ENCODE peak calls at places on chromosomes 13 and 19, in six cellular contexts. One of them, this sample, is unnamed.

GRCh38 chr19:34224996-34225658 is 29.2 kb upstream of the GARRE1 start:
- DNase-seq in M059J: peak; percentile 72
- DNase-seq in fibroblast of villous mesenchyme: peak; percentile 69
- DNase-seq in progenitor cell of endocrine pancreas: no peak
- DNase-seq in activated T-cell treated with anti-CD3 and anti-CD28 coated beads, Interleukin-2, amount 50 U/mL, for 1 hour: no peak
- DNase-seq in A172: peak; percentile 33
- DNase-seq in this sample: no peak

GRCh38 chr13:36352350-36352749 is 6.2 kb upstream of the SPART start:
- DNase-seq in M059J: peak; percentile 9
- DNase-seq in fibroblast of villous mesenchyme: no peak
- DNase-seq in progenitor cell of endocrine pancreas: no peak
- DNase-seq in activated T-cell treated with anti-CD3 and anti-CD28 coated beads, Interleukin-2, amount 50 U/mL, for 1 hour: no peak
- DNase-seq in A172: no peak
- DNase-seq in this sample: no peak

GRCh38 chr19:12946092-12946845 is 607 bp downstream of the RAD23A start:
- DNase-seq in M059J: peak; percentile 82
- DNase-seq in fibroblast of villous mesenchyme: peak; percentile 85
- DNase-seq in progenitor cell of endocrine pancreas: peak; percentile 58
- DNase-seq in activated T-cell treated with anti-CD3 and anti-CD28 coated beads, Interleukin-2, amount 50 U/mL, for 1 hour: peak; percentile 65
- DNase-seq in A172: peak; percentile 63
- DNase-seq in this sample: no peak

GRCh38 chr19:16076958-16077611 is 790 bp downstream of the TPM4 start:
- DNase-seq in M059J: peak; percentile 39
- DNase-seq in fibroblast of villous mesenchyme: no peak
- DNase-seq in progenitor cell of endocrine pancreas: no peak
- DNase-seq in activated T-cell treated with anti-CD3 and anti-CD28 coated beads, Interleukin-2, amount 50 U/mL, for 1 hour: peak; percentile 52
- DNase-seq in A172: no peak
- DNase-seq in this sample: no peak

GRCh38 chr13:19967619-19968018 is 9.1 kb downstream of the ZMYM2 start:
- DNase-seq in M059J: no peak
- DNase-seq in fibroblast of villous mesenchyme: no peak
- DNase-seq in progenitor cell of endocrine pancreas: no peak
- DNase-seq in activated T-cell treated with anti-CD3 and anti-CD28 coated beads, Interleukin-2, amount 50 U/mL, for 1 hour: no peak
- DNase-seq in A172: no peak
- DNase-seq in this sample: no peak

GRCh38 chr13:47546963-47547345 is 454.1 kb downstream of the SUCLA2 start:
- DNase-seq in M059J: no peak
- DNase-seq in fibroblast of villous mesenchyme: peak; percentile 60
- DNase-seq in progenitor cell of endocrine pancreas: no peak
- DNase-seq in activated T-cell treated with anti-CD3 and anti-CD28 coated beads, Interleukin-2, amount 50 U/mL, for 1 hour: no peak
- DNase-seq in A172: no peak
- DNase-seq in this sample: no peak

GRCh38 chr13:103694033-103694432 is 627.8 kb upstream of the SLC10A2 start:
- DNase-seq in M059J: no peak
- DNase-seq in fibroblast of villous mesenchyme: no peak
- DNase-seq in progenitor cell of endocrine pancreas: no peak
- DNase-seq in activated T-cell treated with anti-CD3 and anti-CD28 coated beads, Interleukin-2, amount 50 U/mL, for 1 hour: no peak
- DNase-seq in A172: no peak
- DNase-seq in this sample: peak; percentile 25

GRCh38 chr19:33434886-33435705 is 61.6 kb downstream of the CEBPG start:
- DNase-seq in M059J: peak; percentile 54
- DNase-seq in fibroblast of villous mesenchyme: peak; percentile 48
- DNase-seq in progenitor cell of endocrine pancreas: no peak
- DNase-seq in activated T-cell treated with anti-CD3 and anti-CD28 coated beads, Interleukin-2, amount 50 U/mL, for 1 hour: no peak
- DNase-seq in A172: peak; percentile 64
- DNase-seq in this sample: no peak

GRCh38 chr13:27660511-27660910 is 38.8 kb downstream of the POLR1D start:
- DNase-seq in M059J: no peak
- DNase-seq in fibroblast of villous mesenchyme: no peak
- DNase-seq in progenitor cell of endocrine pancreas: no peak
- DNase-seq in activated T-cell treated with anti-CD3 and anti-CD28 coated beads, Interleukin-2, amount 50 U/mL, for 1 hour: no peak
- DNase-seq in A172: no peak
- DNase-seq in this sample: no peak

GRCh38 chr13:51453308-51453958 is 597 bp upstream of the INTS6 start:
- DNase-seq in M059J: no peak
- DNase-seq in fibroblast of villous mesenchyme: no peak
- DNase-seq in progenitor cell of endocrine pancreas: peak; percentile 65
- DNase-seq in activated T-cell treated with anti-CD3 and anti-CD28 coated beads, Interleukin-2, amount 50 U/mL, for 1 hour: no peak
- DNase-seq in A172: no peak
- DNase-seq in this sample: no peak

GRCh38 chr13:31009166-31009565 is 76.7 kb downstream of the TEX26 start:
- DNase-seq in M059J: peak; percentile 57
- DNase-seq in fibroblast of villous mesenchyme: no peak
- DNase-seq in progenitor cell of endocrine pancreas: no peak
- DNase-seq in activated T-cell treated with anti-CD3 and anti-CD28 coated beads, Interleukin-2, amount 50 U/mL, for 1 hour: no peak
- DNase-seq in A172: no peak
- DNase-seq in this sample: no peak

GRCh38 chr13:107574517-107575215 is 640.7 kb downstream of the LIG4 start:
- DNase-seq in M059J: no peak
- DNase-seq in fibroblast of villous mesenchyme: no peak
- DNase-seq in progenitor cell of endocrine pancreas: no peak
- DNase-seq in activated T-cell treated with anti-CD3 and anti-CD28 coated beads, Interleukin-2, amount 50 U/mL, for 1 hour: no peak
- DNase-seq in A172: no peak
- DNase-seq in this sample: no peak

GRCh38 chr13:49248433-49249002 is 793 bp downstream of the CDADC1 start:
- DNase-seq in M059J: peak; percentile 30
- DNase-seq in fibroblast of villous mesenchyme: peak; percentile 58
- DNase-seq in progenitor cell of endocrine pancreas: no peak
- DNase-seq in activated T-cell treated with anti-CD3 and anti-CD28 coated beads, Interleukin-2, amount 50 U/mL, for 1 hour: no peak
- DNase-seq in A172: peak; percentile 2
- DNase-seq in this sample: no peak

GRCh38 chr13:108437496-108437895 is 168.0 kb downstream of the TNFSF13B start:
- DNase-seq in M059J: peak; percentile 22
- DNase-seq in fibroblast of villous mesenchyme: no peak
- DNase-seq in progenitor cell of endocrine pancreas: no peak
- DNase-seq in activated T-cell treated with anti-CD3 and anti-CD28 coated beads, Interleukin-2, amount 50 U/mL, for 1 hour: no peak
- DNase-seq in A172: no peak
- DNase-seq in this sample: no peak

GRCh38 chr13:84118845-84119409 is 236.7 kb upstream of the SLITRK1 start:
- DNase-seq in M059J: no peak
- DNase-seq in fibroblast of villous mesenchyme: no peak
- DNase-seq in progenitor cell of endocrine pancreas: no peak
- DNase-seq in activated T-cell treated with anti-CD3 and anti-CD28 coated beads, Interleukin-2, amount 50 U/mL, for 1 hour: no peak
- DNase-seq in A172: no peak
- DNase-seq in this sample: no peak

GRCh38 chr13:109883181-109884180 is 97.1 kb upstream of the IRS2 start:
- DNase-seq in M059J: no peak
- DNase-seq in fibroblast of villous mesenchyme: no peak
- DNase-seq in progenitor cell of endocrine pancreas: no peak
- DNase-seq in activated T-cell treated with anti-CD3 and anti-CD28 coated beads, Interleukin-2, amount 50 U/mL, for 1 hour: no peak
- DNase-seq in A172: peak; percentile 56
- DNase-seq in this sample: no peak

GRCh38 chr13:44976949-44977583 is 12.2 kb downstream of the NUFIP1 start:
- DNase-seq in M059J: no peak
- DNase-seq in fibroblast of villous mesenchyme: no peak
- DNase-seq in progenitor cell of endocrine pancreas: no peak
- DNase-seq in activated T-cell treated with anti-CD3 and anti-CD28 coated beads, Interleukin-2, amount 50 U/mL, for 1 hour: no peak
- DNase-seq in A172: no peak
- DNase-seq in this sample: no peak

GRCh38 chr19:55383789-55384575 is at the start of gene TMEM238:
- DNase-seq in M059J: peak; percentile 76
- DNase-seq in fibroblast of villous mesenchyme: peak; percentile 69
- DNase-seq in progenitor cell of endocrine pancreas: peak; percentile 62
- DNase-seq in activated T-cell treated with anti-CD3 and anti-CD28 coated beads, Interleukin-2, amount 50 U/mL, for 1 hour: peak; percentile 68
- DNase-seq in A172: no peak
- DNase-seq in this sample: no peak

GRCh38 chr19:34504809-34505291 is 23.3 kb downstream of the WTIP start:
- DNase-seq in M059J: no peak
- DNase-seq in fibroblast of villous mesenchyme: no peak
- DNase-seq in progenitor cell of endocrine pancreas: no peak
- DNase-seq in activated T-cell treated with anti-CD3 and anti-CD28 coated beads, Interleukin-2, amount 50 U/mL, for 1 hour: no peak
- DNase-seq in A172: no peak
- DNase-seq in this sample: no peak

GRCh38 chr19:39474139-39474620 is 6.5 kb upstream of the TIMM50 start:
- DNase-seq in M059J: no peak
- DNase-seq in fibroblast of villous mesenchyme: peak; percentile 44
- DNase-seq in progenitor cell of endocrine pancreas: peak; percentile 74
- DNase-seq in activated T-cell treated with anti-CD3 and anti-CD28 coated beads, Interleukin-2, amount 50 U/mL, for 1 hour: peak; percentile 81
- DNase-seq in A172: peak; percentile 31
- DNase-seq in this sample: peak; percentile 57

GRCh38 chr19:18646535-18647370 is 9.9 kb downstream of the KLHL26 start:
- DNase-seq in M059J: no peak
- DNase-seq in fibroblast of villous mesenchyme: no peak
- DNase-seq in progenitor cell of endocrine pancreas: no peak
- DNase-seq in activated T-cell treated with anti-CD3 and anti-CD28 coated beads, Interleukin-2, amount 50 U/mL, for 1 hour: no peak
- DNase-seq in A172: no peak
- DNase-seq in this sample: no peak

GRCh38 chr19:45515081-45515624 is 7.9 kb downstream of the VASP start:
- DNase-seq in M059J: no peak
- DNase-seq in fibroblast of villous mesenchyme: no peak
- DNase-seq in progenitor cell of endocrine pancreas: no peak
- DNase-seq in activated T-cell treated with anti-CD3 and anti-CD28 coated beads, Interleukin-2, amount 50 U/mL, for 1 hour: no peak
- DNase-seq in A172: peak; percentile 8
- DNase-seq in this sample: no peak

GRCh38 chr19:33734913-33735312 is 61.8 kb upstream of the KCTD15 start:
- DNase-seq in M059J: no peak
- DNase-seq in fibroblast of villous mesenchyme: no peak
- DNase-seq in progenitor cell of endocrine pancreas: no peak
- DNase-seq in activated T-cell treated with anti-CD3 and anti-CD28 coated beads, Interleukin-2, amount 50 U/mL, for 1 hour: no peak
- DNase-seq in A172: no peak
- DNase-seq in this sample: no peak

GRCh38 chr13:87331178-87331577 is 340.0 kb upstream of the SLITRK5 start:
- DNase-seq in M059J: peak; percentile 11
- DNase-seq in fibroblast of villous mesenchyme: no peak
- DNase-seq in progenitor cell of endocrine pancreas: no peak
- DNase-seq in activated T-cell treated with anti-CD3 and anti-CD28 coated beads, Interleukin-2, amount 50 U/mL, for 1 hour: no peak
- DNase-seq in A172: no peak
- DNase-seq in this sample: no peak

GRCh38 chr13:106753241-106753640 is 185.3 kb upstream of the ARGLU1 start:
- DNase-seq in M059J: no peak
- DNase-seq in fibroblast of villous mesenchyme: no peak
- DNase-seq in progenitor cell of endocrine pancreas: no peak
- DNase-seq in activated T-cell treated with anti-CD3 and anti-CD28 coated beads, Interleukin-2, amount 50 U/mL, for 1 hour: no peak
- DNase-seq in A172: no peak
- DNase-seq in this sample: no peak

GRCh38 chr13:81771948-81772347 is 1431.0 kb upstream of the SPRY2 start:
- DNase-seq in M059J: no peak
- DNase-seq in fibroblast of villous mesenchyme: no peak
- DNase-seq in progenitor cell of endocrine pancreas: no peak
- DNase-seq in activated T-cell treated with anti-CD3 and anti-CD28 coated beads, Interleukin-2, amount 50 U/mL, for 1 hour: no peak
- DNase-seq in A172: no peak
- DNase-seq in this sample: no peak

This sample was measured in iPS DF 6.9.